ENCODE peak calls at places on chromosome 22, in eight cellular contexts. Y is PC-3, K is astrocyte of the spinal cord, R is lung, G is bronchial epithelial cell, D is BE2C, X is Caco-2, B is psoas muscle. J is an unnamed sample.

GRCh38 chr22:38311331-38311635 is 6.0 kb downstream of the CSNK1E start:
- DNase-seq in D (no peak), R (no peak), B (no peak), X (no peak), G (no peak), Y (no peak), K (no peak), J (no peak)

GRCh38 chr22:30325724-30326703 is 727 bp downstream of the TBC1D10A start:
- DNase-seq in B (peak), Y (no peak), R (no peak), X (no peak), G (no peak), K (no peak), D (no peak), J (peak)

GRCh38 chr22:31917227-31917921 is 27.0 kb upstream of the YWHAH start:
- DNase-seq in R (peak), G (no peak), X (no peak), Y (no peak), K (no peak), B (no peak), D (no peak), J (no peak)

GRCh38 chr22:31248138-31248745 is 36.1 kb downstream of the LIMK2 start:
- DNase-seq in G (peak), R (peak), K (peak), X (peak), Y (peak), D (peak), B (peak), J (peak)

GRCh38 chr22:37173709-37174108 is 14.3 kb downstream of the C1QTNF6 start:
- DNase-seq in D (no peak), X (peak), R (no peak), Y (no peak), G (no peak), K (no peak), B (peak), J (no peak)

GRCh38 chr22:29958170-29958569 is 75.2 kb downstream of the MTMR3 start:
- DNase-seq in R (no peak), G (no peak), X (no peak), B (no peak), D (no peak), Y (no peak), K (no peak), J (no peak)

GRCh38 chr22:32473388-32473952 is 1.1 kb upstream of the FBXO7 start:
- DNase-seq in X (no peak), B (no peak), R (no peak), G (peak), Y (peak), D (peak), K (peak), J (peak)

GRCh38 chr22:38081941-38082828 is 1.8 kb downstream of the SLC16A8 start:
- DNase-seq in Y (no peak), G (no peak), R (no peak), D (no peak), K (no peak), X (no peak), B (peak), J (no peak)

GRCh38 chr22:19703869-19704268 is 10.4 kb upstream of the SEPTIN5 start:
- DNase-seq in B (no peak), D (no peak), Y (no peak), R (no peak), G (no peak), X (peak), K (no peak), J (peak)

GRCh38 chr22:43624144-43624998 is 187.7 kb downstream of the EFCAB6 start:
- DNase-seq in D (no peak), G (peak), B (no peak), Y (peak), R (no peak), K (peak), X (no peak), J (no peak)

GRCh38 chr22:29445508-29445907 is 7.1 kb downstream of the RFPL1 start:
- DNase-seq in Y (no peak), D (no peak), X (no peak), B (no peak), K (no peak), G (no peak), R (no peak), J (no peak)

GRCh38 chr22:27634043-27634442 is 167.5 kb downstream of the MN1 start:
- DNase-seq in X (no peak), K (no peak), D (no peak), R (no peak), B (no peak), Y (no peak), G (no peak), J (no peak)

GRCh38 chr22:37428649-37429586 is 1.6 kb upstream of the ELFN2 start:
- DNase-seq in D (peak), B (no peak), R (no peak), X (peak), G (no peak), K (peak), Y (no peak), J (peak)

GRCh38 chr22:37742374-37743092 is 45.7 kb downstream of the TRIOBP start:
- DNase-seq in D (no peak), R (no peak), G (peak), B (peak), Y (peak), K (peak), X (no peak), J (peak)

GRCh38 chr22:26845016-26845728 is 187.8 kb downstream of the MIAT start:
- DNase-seq in X (no peak), K (peak), Y (no peak), G (no peak), D (no peak), R (no peak), B (no peak), J (no peak)

GRCh38 chr22:48077699-48078098 is 1315.2 kb downstream of the TBC1D22A start:
- DNase-seq in Y (no peak), B (no peak), D (no peak), K (no peak), R (no peak), G (no peak), X (no peak), J (no peak)

GRCh38 chr22:30433227-30433626 is 7.7 kb downstream of the MTFP1 start:
- DNase-seq in R (no peak), D (no peak), X (no peak), G (no peak), K (no peak), B (no peak), Y (no peak), J (no peak)

GRCh38 chr22:50473855-50474671 is 772 bp downstream of the SBF1 start:
- DNase-seq in G (peak), R (no peak), D (peak), B (peak), K (peak), Y (peak), X (no peak), J (peak)

GRCh38 chr22:41382098-41382578 is 396 bp downstream of the TEF start:
- DNase-seq in K (no peak), G (no peak), B (peak), D (no peak), X (peak), R (peak), Y (peak), J (peak)

GRCh38 chr22:27377501-27377900 is 424.1 kb downstream of the MN1 start:
- DNase-seq in R (peak), X (no peak), Y (no peak), B (no peak), D (no peak), K (no peak), G (peak), J (no peak)

GRCh38 chr22:39348909-39349505 is 784 bp upstream of the SYNGR1 start:
- DNase-seq in G (no peak), R (no peak), D (peak), Y (no peak), X (no peak), K (no peak), B (no peak), J (peak)

GRCh38 chr22:31139866-31140716 is at the start of gene PLA2G3:
- DNase-seq in B (no peak), Y (no peak), D (no peak), R (peak), X (no peak), K (peak), G (peak), J (peak)

GRCh38 chr22:26303475-26303874 is 125.6 kb upstream of the ASPHD2 start:
- DNase-seq in R (no peak), G (no peak), K (no peak), Y (no peak), D (no peak), X (no peak), B (no peak), J (no peak)

GRCh38 chr22:46131151-46131587 is 19.2 kb upstream of the PPARA start:
- DNase-seq in K (no peak), Y (no peak), D (no peak), R (no peak), B (peak), G (no peak), X (no peak), J (no peak)

GRCh38 chr22:30598986-30599385 is 7.3 kb upstream of the PES1 start:
- DNase-seq in R (no peak), D (no peak), K (no peak), X (no peak), G (no peak), Y (no peak), B (no peak), J (no peak)

GRCh38 chr22:16956290-16956689 is 51.7 kb downstream of the GAB4 start:
- DNase-seq in D (no peak), B (no peak), G (no peak), R (no peak), Y (no peak), K (no peak), X (no peak), J (no peak)

GRCh38 chr22:32574957-32575893 is 100.6 kb downstream of the FBXO7 start:
- DNase-seq in R (no peak), Y (no peak), G (no peak), B (no peak), K (no peak), D (no peak), X (no peak), J (peak)

GRCh38 chr22:50729391-50730012 is 8.5 kb upstream of the ACR start:
- DNase-seq in B (no peak), X (peak), R (no peak), G (no peak), Y (no peak), K (no peak), D (no peak), J (no peak)

GRCh38 chr22:30287626-30288413 is 1.5 kb downstream of the CASTOR1 start:
- DNase-seq in G (peak), B (peak), Y (peak), D (peak), K (peak), R (peak), X (peak), J (peak)

GRCh38 chr22:37224757-37225420 is 12.6 kb upstream of the SSTR3 start:
- DNase-seq in Y (no peak), X (no peak), B (no peak), K (no peak), R (no peak), D (no peak), G (no peak), J (no peak)

GRCh38 chr22:38872831-38873248 is 824 bp upstream of the CBX6 start:
- DNase-seq in D (peak), Y (no peak), B (peak), X (peak), G (no peak), R (peak), K (peak), J (peak)

GRCh38 chr22:41833369-41834004 is 582 bp downstream of the SREBF2 start:
- DNase-seq in B (peak), D (peak), Y (peak), X (peak), G (no peak), K (no peak), R (peak), J (peak)

GRCh38 chr22:50444663-50445062 is 30.2 kb downstream of the SBF1 start:
- DNase-seq in B (peak), K (peak), G (peak), X (no peak), D (no peak), R (peak), Y (peak), J (peak)

GRCh38 chr22:50577987-50578775 is at the start of gene CPT1B:
- DNase-seq in K (no peak), R (no peak), B (peak), D (no peak), Y (no peak), X (no peak), G (no peak), J (no peak)

GRCh38 chr22:43152001-43152354 is 619 bp downstream of the TSPO start:
- DNase-seq in D (no peak), X (no peak), B (no peak), K (no peak), R (no peak), G (no peak), Y (no peak), J (no peak)

GRCh38 chr22:31734512-31734911 is 15.4 kb downstream of the PRR14L start:
- DNase-seq in B (no peak), R (no peak), X (no peak), G (peak), D (no peak), K (peak), Y (peak), J (no peak)

GRCh38 chr22:46780453-46780852 is 18.0 kb downstream of the TBC1D22A start:
- DNase-seq in R (no peak), X (no peak), B (no peak), D (no peak), G (no peak), K (no peak), Y (no peak), J (no peak)

GRCh38 chr22:27113211-27114030 is 456.0 kb downstream of the MIAT start:
- DNase-seq in X (peak), R (peak), K (peak), B (peak), D (no peak), Y (peak), G (peak), J (peak)

GRCh38 chr22:22704156-22704946 is 59.9 kb downstream of the GGTLC2 start:
- DNase-seq in G (no peak), B (no peak), Y (no peak), R (no peak), D (no peak), X (no peak), K (no peak), J (no peak)

GRCh38 chr22:22700631-22701030 is 56.2 kb downstream of the GGTLC2 start:
- DNase-seq in G (no peak), R (no peak), K (no peak), B (no peak), Y (no peak), X (no peak), D (no peak), J (no peak)

GRCh38 chr22:22702874-22703570 is 58.6 kb downstream of the GGTLC2 start:
- DNase-seq in R (no peak), D (no peak), X (no peak), Y (no peak), K (no peak), G (no peak), B (no peak), J (no peak)

GRCh38 chr22:22703715-22704114 is 59.3 kb downstream of the GGTLC2 start:
- DNase-seq in B (no peak), X (no peak), K (peak), G (no peak), R (no peak), D (no peak), Y (peak), J (peak)

GRCh38 chr22:22702159-22702873 is 57.9 kb downstream of the GGTLC2 start:
- DNase-seq in R (no peak), D (no peak), X (no peak), B (no peak), G (no peak), K (no peak), Y (peak), J (peak)
- TF ChIP-seq CTCF in R (no peak), D (peak), X (peak), B (no peak), G (peak), K (peak), Y (peak), J (peak)

GRCh38 chr22:49368976-49369725 is 458.5 kb downstream of the BRD1 start:
- DNase-seq in Y (no peak), R (peak), B (no peak), D (no peak), G (no peak), K (no peak), X (peak), J (peak)
- H3K4me3 ChIP-seq in Y (no peak), R (no peak), B (peak), D (no peak), G (no peak), K (no peak), X (peak), J (no peak)

DNA sequence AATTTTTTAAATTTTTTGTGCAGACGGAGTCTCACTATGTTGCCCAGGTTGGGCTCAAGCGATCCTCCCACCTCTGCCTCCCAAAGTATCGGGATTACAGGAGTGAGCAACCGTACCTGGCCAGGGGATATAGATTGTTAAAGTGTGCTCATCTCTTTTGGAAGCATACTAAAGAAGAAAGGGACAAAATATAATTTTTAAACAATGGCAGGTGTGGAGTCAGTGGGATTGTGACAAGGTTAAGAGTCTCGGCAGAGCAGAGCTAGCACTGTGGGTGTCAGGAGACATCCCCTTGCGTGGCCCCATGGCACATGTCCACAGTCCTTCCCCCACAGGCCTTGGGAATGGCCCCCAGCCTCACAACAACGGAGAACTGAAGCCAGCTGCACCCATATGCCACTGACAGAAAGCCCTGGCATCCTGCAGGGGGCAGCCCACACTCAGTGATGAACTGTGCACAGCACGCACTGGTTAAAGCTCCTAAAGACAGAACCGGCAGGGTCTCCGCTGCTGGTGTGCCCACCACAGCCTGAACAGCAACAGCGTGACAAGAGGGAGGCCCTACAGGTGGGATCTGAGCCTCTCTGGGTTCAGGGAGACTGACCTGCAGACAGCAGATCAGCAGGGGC is 29.9 kb downstream of the SERPIND1 start:
- DNase-seq in X (peak), B (peak), G (peak), D (peak), R (no peak), Y (peak), K (peak), J (peak)
- TF ChIP-seq CTCF in X (peak), B (peak), G (peak), D (peak), R (no peak), Y (peak), K (peak), J (peak)

DNA sequence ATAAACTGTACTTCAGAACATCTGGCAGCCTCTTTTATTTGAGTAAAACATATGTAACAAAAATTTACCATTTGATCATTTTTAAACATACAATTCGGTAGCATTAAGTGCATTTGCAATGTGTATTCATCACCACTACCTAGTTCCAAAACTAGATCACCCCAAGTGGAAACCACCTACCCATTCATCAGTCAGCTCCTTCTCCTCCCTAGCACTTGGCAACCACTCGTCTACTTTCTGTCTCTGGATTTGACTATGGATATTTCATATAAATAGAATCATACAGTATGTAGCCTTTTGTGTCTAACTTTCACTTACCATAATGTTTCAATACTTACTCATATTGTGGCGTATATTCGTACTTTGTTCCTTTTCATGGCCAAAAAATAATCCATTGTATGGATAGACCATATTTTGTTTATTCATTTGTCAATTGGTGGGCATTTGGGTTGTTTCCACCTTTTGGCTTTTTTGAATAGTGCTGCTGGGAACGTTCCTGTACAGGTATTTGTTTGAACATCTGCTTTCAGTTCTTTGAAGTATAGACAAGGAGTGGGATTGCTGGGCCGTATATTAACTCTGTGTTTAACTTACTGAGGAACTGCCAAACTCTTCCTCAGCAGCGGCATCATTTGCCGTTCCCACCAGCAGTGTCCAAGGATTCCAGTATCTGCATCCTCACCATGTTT is 27.2 kb upstream of the ADORA2A start:
- DNase-seq in B (no peak), G (no peak), Y (no peak), D (no peak), K (no peak), X (no peak), R (no peak), J (no peak)
- H3K4me3 ChIP-seq in B (no peak), G (no peak), Y (no peak), D (no peak), K (no peak), X (no peak), R (no peak), J (no peak)

GRCh38 chr22:44729391-44730012 is 22.9 kb upstream of the ARHGAP8 start:
- DNase-seq in K (peak), Y (no peak), G (no peak), B (peak), D (peak), X (no peak), R (peak), J (peak)
- TF ChIP-seq CTCF in K (peak), Y (no peak), G (no peak), B (peak), D (peak), X (no peak), R (no peak), J (peak)

J was measured in hepatocyte.